ENCODE peak calls at places on chromosomes 5 and 9, in five cellular contexts. N, O, A, K and J are unnamed samples.

GRCh38 chr5:122377023-122377422 is 65.0 kb downstream of the SNCAIP start:
- DNase-seq in K (no peak), N (peak), O (no peak), A (no peak), J (no peak)

GRCh38 chr5:128290152-128290858 is 206.7 kb downstream of the SLC12A2 start:
- DNase-seq in K (no peak), A (no peak), N (peak), O (peak), J (no peak)

GRCh38 chr9:13205824-13206223 is 73.7 kb downstream of the MPDZ start:
- DNase-seq in N (no peak), K (no peak), A (no peak), O (peak), J (no peak)

GRCh38 chr9:136656339-136656738 is 6.4 kb upstream of the EGFL7 start:
- DNase-seq in A (no peak), N (no peak), K (no peak), O (no peak), J (no peak)

GRCh38 chr5:75214409-75214808 is 22.3 kb downstream of the ANKRD31 start:
- DNase-seq in K (no peak), N (no peak), A (no peak), O (no peak), J (no peak)

GRCh38 chr5:143217065-143217803 is 186.3 kb downstream of the NR3C1 start:
- DNase-seq in A (no peak), K (no peak), N (peak), O (peak), J (no peak)

GRCh38 chr5:20524956-20525529 is 537.0 kb upstream of the CDH18 start:
- DNase-seq in O (no peak), A (no peak), N (peak), K (no peak), J (no peak)

GRCh38 chr9:37430841-37431597 is 8.5 kb downstream of the GRHPR start:
- DNase-seq in A (no peak), O (peak), N (no peak), K (no peak), J (no peak)

GRCh38 chr9:112754578-112754977 is 4.0 kb downstream of the SNX30 start:
- DNase-seq in K (peak), A (no peak), O (peak), N (peak), J (no peak)

GRCh38 chr9:104802906-104803305 is 39.0 kb downstream of the NIPSNAP3B start:
- DNase-seq in N (no peak), A (no peak), K (no peak), O (no peak), J (no peak)

GRCh38 chr5:166562246-166562645 is 1729.2 kb upstream of the WWC1 start:
- DNase-seq in K (no peak), A (no peak), O (peak), N (no peak), J (no peak)

GRCh38 chr9:105503873-105504272 is 54.1 kb upstream of the FKTN start:
- DNase-seq in A (no peak), K (no peak), N (peak), O (peak), J (no peak)

GRCh38 chr5:40260351-40260750 is 419.4 kb upstream of the PTGER4 start:
- DNase-seq in A (no peak), K (no peak), O (peak), N (no peak), J (no peak)

GRCh38 chr5:139043127-139043905 is 154.9 kb downstream of the SIL1 start:
- DNase-seq in A (no peak), K (no peak), O (no peak), N (no peak), J (no peak)

GRCh38 chr5:179716286-179716685 is 16.3 kb upstream of the MAML1 start:
- DNase-seq in A (no peak), K (no peak), N (no peak), O (no peak), J (no peak)

GRCh38 chr9:38047301-38048251 is 21.5 kb downstream of the SHB start:
- DNase-seq in N (peak), A (no peak), K (peak), O (peak), J (no peak)

GRCh38 chr9:34793428-34793827 is 83.5 kb upstream of the CCL21 start:
- DNase-seq in K (no peak), A (no peak), N (no peak), O (no peak), J (no peak)

GRCh38 chr9:127578952-127579853 is 32.9 kb upstream of the STXBP1 start:
- DNase-seq in A (peak), N (peak), O (peak), K (peak), J (peak)

GRCh38 chr5:41336471-41336870 is 123.1 kb upstream of the C6 start:
- DNase-seq in N (no peak), K (no peak), O (no peak), A (no peak), J (no peak)

GRCh38 chr5:107968998-107969397 is 298.3 kb upstream of the EFNA5 start:
- DNase-seq in O (peak), K (no peak), N (peak), A (no peak), J (no peak)

GRCh38 chr5:160458971-160459800 is 37.5 kb downstream of the PTTG1 start:
- DNase-seq in O (no peak), A (no peak), K (no peak), N (no peak), J (no peak)

GRCh38 chr5:177291735-177292134 is 11.8 kb downstream of the RAB24 start:
- DNase-seq in A (no peak), K (no peak), N (no peak), O (no peak), J (no peak)

GRCh38 chr5:150753863-150754262 is 5.0 kb downstream of the DCTN4 start:
- DNase-seq in O (no peak), K (no peak), N (no peak), A (no peak), J (no peak)

GRCh38 chr5:128546658-128547281 is 8.7 kb upstream of the FBN2 start:
- DNase-seq in O (peak), N (no peak), K (peak), A (no peak), J (no peak)

GRCh38 chr9:89842267-89842768 is 237.5 kb downstream of the GADD45G start:
- DNase-seq in O (no peak), N (no peak), A (no peak), K (no peak), J (no peak)

GRCh38 chr9:134963546-134963945 is 45.8 kb upstream of the FCN1 start:
- DNase-seq in N (no peak), O (no peak), K (no peak), A (no peak), J (no peak)

GRCh38 chr9:7665874-7666273 is 133.7 kb downstream of the DMAC1 start:
- DNase-seq in O (no peak), K (no peak), A (no peak), N (no peak), J (no peak)

GRCh38 chr9:35729700-35730485 is 2.1 kb downstream of the TLN1 start:
- DNase-seq in N (peak), K (no peak), A (no peak), O (peak), J (no peak)

GRCh38 chr5:165630211-165630866 is 2124.9 kb downstream of the MAT2B start:
- DNase-seq in O (peak), N (peak), A (no peak), K (peak), J (no peak)

GRCh38 chr5:95873351-95873750 is 50.8 kb upstream of the GLRX start:
- DNase-seq in A (no peak), N (no peak), K (no peak), O (no peak), J (no peak)

GRCh38 chr9:77598510-77598909 is 49.6 kb downstream of the GNA14 start:
- DNase-seq in N (peak), A (no peak), O (peak), K (no peak), J (no peak)

GRCh38 chr5:5348576-5348975 is 73.9 kb upstream of the ICE1 start:
- DNase-seq in O (no peak), N (no peak), K (no peak), A (no peak), J (no peak)

GRCh38 chr5:1037671-1038416 is 29.2 kb downstream of the NKD2 start:
- DNase-seq in O (no peak), A (no peak), N (no peak), K (no peak), J (no peak)

GRCh38 chr5:158534203-158534602 is 565.5 kb downstream of the EBF1 start:
- DNase-seq in A (no peak), N (no peak), O (no peak), K (no peak), J (no peak)

GRCh38 chr5:141330299-141331080 is at the start of gene PCDHGA1:
- DNase-seq in O (peak), A (no peak), N (peak), K (peak), J (no peak)

GRCh38 chr5:78533356-78533755 is 115.2 kb downstream of the LHFPL2 start:
- DNase-seq in A (no peak), N (peak), K (no peak), O (peak), J (no peak)